ENCODE peak calls at places on chromosomes 6 and 20, in four cellular contexts. J is GM12878, S is HCT116, L is HepG2. X is an unnamed sample.

GRCh38 chr6:169701218-169701952 is 444 bp downstream of the WDR27 start:
- DNase-seq in J (no peak), S (no peak), L (no peak), X (peak)

GRCh38 chr6:137416376-137417109 is 77.7 kb downstream of the OLIG3 start:
- DNase-seq in J (no peak), S (no peak), L (no peak), X (no peak)

GRCh38 chr20:9301129-9302072 is 213.0 kb upstream of the LAMP5 start:
- DNase-seq in J (no peak), S (peak), L (peak), X (peak)

GRCh38 chr6:109979033-109979921 is 1.2 kb downstream of the GPR6 start:
- DNase-seq in J (no peak), S (no peak), L (no peak), X (no peak)

GRCh38 chr6:108561742-108562502 is 1.2 kb downstream of the FOXO3 start:
- DNase-seq in J (no peak), S (no peak), L (peak), X (peak)

GRCh38 chr6:153038378-153038777 is 35.9 kb upstream of the MTRF1L start:
- DNase-seq in J (no peak), S (no peak), L (no peak), X (no peak)

GRCh38 chr6:25717856-25718740 is 36.4 kb upstream of the SLC17A4 start:
- DNase-seq in J (no peak), S (peak), L (peak), X (no peak)

GRCh38 chr6:34472425-34472824 is 6.5 kb downstream of the PACSIN1 start:
- DNase-seq in J (no peak), S (no peak), L (no peak), X (no peak)

GRCh38 chr6:142945446-142946180 is 637 bp upstream of the HIVEP2 start:
- DNase-seq in J (no peak), S (no peak), L (no peak), X (peak)

GRCh38 chr6:41273699-41274098 is 12.8 kb downstream of the TREM1 start:
- DNase-seq in J (no peak), S (no peak), L (no peak), X (no peak)

GRCh38 chr20:54345817-54346216 is 129.6 kb upstream of the DOK5 start:
- DNase-seq in J (no peak), S (no peak), L (no peak), X (no peak)

GRCh38 chr6:140867336-140867735 is 1265.4 kb upstream of the GJE1 start:
- DNase-seq in J (no peak), S (no peak), L (no peak), X (no peak)

GRCh38 chr6:144377586-144377985 is 92.5 kb downstream of the UTRN start:
- DNase-seq in J (no peak), S (no peak), L (no peak), X (no peak)

GRCh38 chr20:34332262-34332920 is 29.2 kb upstream of the AHCY start:
- DNase-seq in J (no peak), S (no peak), L (no peak), X (no peak)

GRCh38 chr6:37525460-37526357 is 26.0 kb upstream of the CCDC167 start:
- DNase-seq in J (no peak), S (no peak), L (no peak), X (peak)

GRCh38 chr6:17156966-17157365 is 55.1 kb downstream of the STMND1 start:
- DNase-seq in J (no peak), S (no peak), L (no peak), X (no peak)

GRCh38 chr6:113888493-113888892 is 31.3 kb downstream of the MARCKS start:
- DNase-seq in J (no peak), S (no peak), L (no peak), X (no peak)

GRCh38 chr6:13425971-13426931 is 61.1 kb downstream of the GFOD1 start:
- DNase-seq in J (peak), S (no peak), L (no peak), X (peak)

GRCh38 chr20:1155342-1155741 is 29.4 kb downstream of the TMEM74B start:
- DNase-seq in J (no peak), S (no peak), L (no peak), X (no peak)

GRCh38 chr20:19590382-19590781 is 167.7 kb upstream of the RIN2 start:
- DNase-seq in J (no peak), S (no peak), L (no peak), X (no peak)

GRCh38 chr20:19583532-19584175 is 174.4 kb upstream of the RIN2 start:
- DNase-seq in J (no peak), S (peak), L (peak), X (peak)

GRCh38 chr20:19593762-19594161 is 164.3 kb upstream of the RIN2 start:
- DNase-seq in J (no peak), S (no peak), L (no peak), X (no peak)

GRCh38 chr20:19589731-19590362 is 168.2 kb upstream of the RIN2 start:
- DNase-seq in J (no peak), S (no peak), L (no peak), X (no peak)

DNA sequence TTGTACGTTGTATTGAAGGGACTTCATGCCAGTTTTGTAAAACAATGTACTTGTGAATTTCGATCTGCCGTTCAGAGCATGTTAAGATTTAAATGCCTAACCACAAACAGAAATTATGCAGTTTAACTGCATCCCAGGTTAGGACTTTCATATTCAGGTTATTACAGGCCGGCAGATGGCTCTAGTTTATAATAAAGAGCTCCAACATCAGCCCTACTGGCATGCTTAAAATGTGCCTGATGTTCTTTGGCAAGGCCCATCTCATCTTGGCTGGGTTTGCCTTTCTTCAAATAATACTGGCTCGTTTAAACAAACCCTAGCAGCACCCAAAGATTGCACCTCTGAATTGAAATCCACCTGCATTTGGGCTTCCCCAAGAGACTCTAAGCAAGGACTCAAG is 169.3 kb upstream of the RIN2 start:
- DNase-seq in J (no peak), S (no peak), L (peak), X (no peak)
- TF ChIP-seq JUND in J (no peak), S (no peak), L (no peak), X (no peak)

DNA sequence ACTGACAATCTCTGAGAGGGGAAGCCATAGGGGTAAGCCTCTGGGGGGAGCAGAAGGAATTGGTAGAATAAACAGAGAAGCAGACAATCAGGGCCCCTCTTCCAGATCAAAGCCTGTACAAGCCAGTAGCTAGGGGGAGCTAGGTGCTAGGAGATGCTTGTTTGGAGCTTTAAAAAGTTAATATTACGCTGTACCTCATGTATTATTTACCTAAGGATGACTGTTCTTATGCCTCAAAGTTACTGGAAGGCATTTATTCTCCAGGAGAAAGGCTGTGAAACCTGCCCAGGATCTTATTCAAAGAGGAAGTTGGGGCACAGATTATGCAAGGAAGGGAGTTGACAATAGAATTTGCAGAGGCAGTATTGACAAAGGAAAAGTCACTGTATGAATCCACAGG is 111.8 kb upstream of the SLC35F1 start:
- DNase-seq in J (no peak), S (no peak), L (no peak), X (no peak)
- TF ChIP-seq JUND in J (no peak), S (no peak), L (no peak), X (no peak)

DNA sequence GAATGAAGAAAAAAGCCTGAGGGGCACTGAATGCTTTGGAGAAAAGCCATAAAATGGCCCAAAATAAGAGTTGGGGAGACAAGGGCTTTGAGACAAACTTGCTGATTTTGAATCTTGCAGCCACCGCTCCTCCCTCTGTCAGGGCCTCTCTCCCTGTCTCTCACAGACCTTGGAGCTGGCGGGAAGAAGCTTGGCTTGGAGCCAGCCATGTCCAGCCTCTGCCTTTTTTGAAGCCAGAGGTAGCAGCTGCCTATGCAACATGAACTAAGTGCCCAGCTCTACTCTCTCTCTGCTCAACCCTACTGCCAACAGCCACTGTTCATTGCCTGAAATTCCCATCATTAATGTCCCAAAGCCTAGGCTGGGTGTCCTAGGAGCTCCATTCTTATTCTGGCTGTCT is 63.7 kb upstream of the CTNNBL1 start:
- DNase-seq in J (no peak), S (no peak), L (no peak), X (no peak)
- TF ChIP-seq JUND in J (no peak), S (no peak), L (no peak), X (no peak)

GRCh38 chr6:80767808-80768207 is 661.3 kb downstream of the BCKDHB start:
- DNase-seq in J (no peak), S (peak), L (no peak), X (no peak)
- TF ChIP-seq JUND in J (no peak), S (no peak), L (no peak), X (no peak)